ENCODE peak calls at places on chromosomes 11 and 22, in seven cellular contexts. One of them, this sample, is unnamed.

GRCh38 chr11:31702966-31703365 is 108.2 kb downstream of the PAX6 start:
- DNase-seq in fibroblast of lung: peak
- DNase-seq in activated CD4-positive, alpha-beta T cell treated with anti-CD3 and anti-CD28 coated beads for 48 hours: no peak
- DNase-seq in A172: no peak
- DNase-seq in GM19239: no peak
- DNase-seq in 8988T: no peak
- DNase-seq in cardiac muscle cell: no peak
- DNase-seq in this sample: no peak

GRCh38 chr11:96524475-96524874 is 134.7 kb downstream of the JRKL start:
- DNase-seq in fibroblast of lung: peak
- DNase-seq in activated CD4-positive, alpha-beta T cell treated with anti-CD3 and anti-CD28 coated beads for 48 hours: no peak
- DNase-seq in A172: no peak
- DNase-seq in GM19239: no peak
- DNase-seq in 8988T: no peak
- DNase-seq in cardiac muscle cell: peak
- DNase-seq in this sample: peak

GRCh38 chr11:103322861-103323260 is 213.6 kb downstream of the DYNC2H1 start:
- DNase-seq in fibroblast of lung: peak
- DNase-seq in activated CD4-positive, alpha-beta T cell treated with anti-CD3 and anti-CD28 coated beads for 48 hours: no peak
- DNase-seq in A172: no peak
- DNase-seq in GM19239: no peak
- DNase-seq in 8988T: no peak
- DNase-seq in cardiac muscle cell: no peak
- DNase-seq in this sample: no peak

GRCh38 chr11:23502821-23503220 is 642.5 kb upstream of the CCDC179 start:
- DNase-seq in fibroblast of lung: peak
- DNase-seq in activated CD4-positive, alpha-beta T cell treated with anti-CD3 and anti-CD28 coated beads for 48 hours: no peak
- DNase-seq in A172: no peak
- DNase-seq in GM19239: no peak
- DNase-seq in 8988T: no peak
- DNase-seq in cardiac muscle cell: no peak
- DNase-seq in this sample: no peak

GRCh38 chr22:48451891-48452290 is 1375.8 kb downstream of the BRD1 start:
- DNase-seq in fibroblast of lung: no peak
- DNase-seq in activated CD4-positive, alpha-beta T cell treated with anti-CD3 and anti-CD28 coated beads for 48 hours: no peak
- DNase-seq in A172: no peak
- DNase-seq in GM19239: no peak
- DNase-seq in 8988T: no peak
- DNase-seq in cardiac muscle cell: no peak
- DNase-seq in this sample: no peak

GRCh38 chr22:17939579-17939978 is 84.8 kb downstream of the MICAL3 start:
- DNase-seq in fibroblast of lung: no peak
- DNase-seq in activated CD4-positive, alpha-beta T cell treated with anti-CD3 and anti-CD28 coated beads for 48 hours: no peak
- DNase-seq in A172: no peak
- DNase-seq in GM19239: no peak
- DNase-seq in 8988T: no peak
- DNase-seq in cardiac muscle cell: no peak
- DNase-seq in this sample: no peak

GRCh38 chr22:37968452-37969251 is 15.2 kb downstream of the POLR2F start:
- DNase-seq in fibroblast of lung: no peak
- DNase-seq in activated CD4-positive, alpha-beta T cell treated with anti-CD3 and anti-CD28 coated beads for 48 hours: no peak
- DNase-seq in A172: no peak
- DNase-seq in GM19239: no peak
- DNase-seq in 8988T: no peak
- DNase-seq in cardiac muscle cell: no peak
- DNase-seq in this sample: no peak

GRCh38 chr11:114738954-114739353 is 60.6 kb downstream of the NXPE2 start:
- DNase-seq in fibroblast of lung: peak
- DNase-seq in activated CD4-positive, alpha-beta T cell treated with anti-CD3 and anti-CD28 coated beads for 48 hours: peak
- DNase-seq in A172: peak
- DNase-seq in GM19239: peak
- DNase-seq in 8988T: no peak
- DNase-seq in cardiac muscle cell: peak
- DNase-seq in this sample: peak

GRCh38 chr11:34425863-34426262 is 12.9 kb upstream of the CAT start:
- DNase-seq in fibroblast of lung: no peak
- DNase-seq in activated CD4-positive, alpha-beta T cell treated with anti-CD3 and anti-CD28 coated beads for 48 hours: no peak
- DNase-seq in A172: peak
- DNase-seq in GM19239: no peak
- DNase-seq in 8988T: no peak
- DNase-seq in cardiac muscle cell: no peak
- DNase-seq in this sample: no peak

GRCh38 chr11:34174411-34175041 is 69.1 kb downstream of the NAT10 start:
- DNase-seq in fibroblast of lung: peak
- DNase-seq in activated CD4-positive, alpha-beta T cell treated with anti-CD3 and anti-CD28 coated beads for 48 hours: peak
- DNase-seq in A172: peak
- DNase-seq in GM19239: peak
- DNase-seq in 8988T: peak
- DNase-seq in cardiac muscle cell: peak
- DNase-seq in this sample: peak

GRCh38 chr22:17897411-17897810 is 123.1 kb upstream of the BID start:
- DNase-seq in fibroblast of lung: no peak
- DNase-seq in activated CD4-positive, alpha-beta T cell treated with anti-CD3 and anti-CD28 coated beads for 48 hours: no peak
- DNase-seq in A172: no peak
- DNase-seq in GM19239: no peak
- DNase-seq in 8988T: no peak
- DNase-seq in cardiac muscle cell: no peak
- DNase-seq in this sample: no peak

GRCh38 chr11:7442588-7443215 is 42.6 kb upstream of the OLFML1 start:
- DNase-seq in fibroblast of lung: peak
- DNase-seq in activated CD4-positive, alpha-beta T cell treated with anti-CD3 and anti-CD28 coated beads for 48 hours: peak
- DNase-seq in A172: peak
- DNase-seq in GM19239: peak
- DNase-seq in 8988T: peak
- DNase-seq in cardiac muscle cell: peak
- DNase-seq in this sample: peak

GRCh38 chr11:93051181-93051580 is 81.7 kb downstream of the MTNR1B start:
- DNase-seq in fibroblast of lung: peak
- DNase-seq in activated CD4-positive, alpha-beta T cell treated with anti-CD3 and anti-CD28 coated beads for 48 hours: no peak
- DNase-seq in A172: no peak
- DNase-seq in GM19239: no peak
- DNase-seq in 8988T: no peak
- DNase-seq in cardiac muscle cell: no peak
- DNase-seq in this sample: no peak

GRCh38 chr11:79182794-79183193 is 258.0 kb downstream of the TENM4 start:
- DNase-seq in fibroblast of lung: peak
- DNase-seq in activated CD4-positive, alpha-beta T cell treated with anti-CD3 and anti-CD28 coated beads for 48 hours: no peak
- DNase-seq in A172: no peak
- DNase-seq in GM19239: no peak
- DNase-seq in 8988T: no peak
- DNase-seq in cardiac muscle cell: no peak
- DNase-seq in this sample: no peak

GRCh38 chr22:31738566-31738965 is 11.4 kb downstream of the PRR14L start:
- DNase-seq in fibroblast of lung: no peak
- DNase-seq in activated CD4-positive, alpha-beta T cell treated with anti-CD3 and anti-CD28 coated beads for 48 hours: no peak
- DNase-seq in A172: no peak
- DNase-seq in GM19239: no peak
- DNase-seq in 8988T: no peak
- DNase-seq in cardiac muscle cell: no peak
- DNase-seq in this sample: no peak

GRCh38 chr11:12249590-12250260 is 127.6 kb upstream of the PARVA start:
- DNase-seq in fibroblast of lung: no peak
- DNase-seq in activated CD4-positive, alpha-beta T cell treated with anti-CD3 and anti-CD28 coated beads for 48 hours: no peak
- DNase-seq in A172: no peak
- DNase-seq in GM19239: no peak
- DNase-seq in 8988T: no peak
- DNase-seq in cardiac muscle cell: no peak
- DNase-seq in this sample: peak

GRCh38 chr11:103744496-103745153 is 291.8 kb upstream of the DDI1 start:
- DNase-seq in fibroblast of lung: no peak
- DNase-seq in activated CD4-positive, alpha-beta T cell treated with anti-CD3 and anti-CD28 coated beads for 48 hours: no peak
- DNase-seq in A172: no peak
- DNase-seq in GM19239: no peak
- DNase-seq in 8988T: no peak
- DNase-seq in cardiac muscle cell: no peak
- DNase-seq in this sample: no peak

GRCh38 chr11:70503201-70503877 is 105.0 kb downstream of the CTTN start:
- DNase-seq in fibroblast of lung: no peak
- DNase-seq in activated CD4-positive, alpha-beta T cell treated with anti-CD3 and anti-CD28 coated beads for 48 hours: no peak
- DNase-seq in A172: no peak
- DNase-seq in GM19239: no peak
- DNase-seq in 8988T: no peak
- DNase-seq in cardiac muscle cell: no peak
- DNase-seq in this sample: no peak

GRCh38 chr22:20186183-20186870 is 35.5 kb upstream of the CCDC188 start:
- DNase-seq in fibroblast of lung: no peak
- DNase-seq in activated CD4-positive, alpha-beta T cell treated with anti-CD3 and anti-CD28 coated beads for 48 hours: no peak
- DNase-seq in A172: no peak
- DNase-seq in GM19239: no peak
- DNase-seq in 8988T: peak
- DNase-seq in cardiac muscle cell: no peak
- DNase-seq in this sample: no peak

GRCh38 chr11:111395749-111396148 is 16.7 kb upstream of the POU2AF1 start:
- DNase-seq in fibroblast of lung: no peak
- DNase-seq in activated CD4-positive, alpha-beta T cell treated with anti-CD3 and anti-CD28 coated beads for 48 hours: no peak
- DNase-seq in A172: no peak
- DNase-seq in GM19239: no peak
- DNase-seq in 8988T: no peak
- DNase-seq in cardiac muscle cell: no peak
- DNase-seq in this sample: no peak

GRCh38 chr11:80733776-80734175 is 1292.9 kb upstream of the TENM4 start:
- DNase-seq in fibroblast of lung: no peak
- DNase-seq in activated CD4-positive, alpha-beta T cell treated with anti-CD3 and anti-CD28 coated beads for 48 hours: no peak
- DNase-seq in A172: no peak
- DNase-seq in GM19239: no peak
- DNase-seq in 8988T: no peak
- DNase-seq in cardiac muscle cell: no peak
- DNase-seq in this sample: no peak

GRCh38 chr11:46120711-46121327 is 435 bp downstream of the PHF21A start:
- DNase-seq in fibroblast of lung: no peak
- DNase-seq in activated CD4-positive, alpha-beta T cell treated with anti-CD3 and anti-CD28 coated beads for 48 hours: peak
- DNase-seq in A172: peak
- DNase-seq in GM19239: no peak
- DNase-seq in 8988T: peak
- DNase-seq in cardiac muscle cell: peak
- DNase-seq in this sample: peak

GRCh38 chr11:69640995-69641581 is at the start of gene CCND1:
- DNase-seq in fibroblast of lung: peak
- DNase-seq in activated CD4-positive, alpha-beta T cell treated with anti-CD3 and anti-CD28 coated beads for 48 hours: peak
- DNase-seq in A172: peak
- DNase-seq in GM19239: peak
- DNase-seq in 8988T: peak
- DNase-seq in cardiac muscle cell: peak
- DNase-seq in this sample: peak

GRCh38 chr11:1825039-1825740 is 9.6 kb upstream of the SYT8 start:
- DNase-seq in fibroblast of lung: no peak
- DNase-seq in activated CD4-positive, alpha-beta T cell treated with anti-CD3 and anti-CD28 coated beads for 48 hours: peak
- DNase-seq in A172: no peak
- DNase-seq in GM19239: no peak
- DNase-seq in 8988T: no peak
- DNase-seq in cardiac muscle cell: peak
- DNase-seq in this sample: peak

GRCh38 chr11:78156081-78156844 is 16.8 kb upstream of the ALG8 start:
- DNase-seq in fibroblast of lung: no peak
- DNase-seq in activated CD4-positive, alpha-beta T cell treated with anti-CD3 and anti-CD28 coated beads for 48 hours: no peak
- DNase-seq in A172: no peak
- DNase-seq in GM19239: no peak
- DNase-seq in 8988T: no peak
- DNase-seq in cardiac muscle cell: no peak
- DNase-seq in this sample: no peak

GRCh38 chr11:118790357-118791014 is 478 bp downstream of the DDX6 start:
- DNase-seq in fibroblast of lung: peak
- DNase-seq in activated CD4-positive, alpha-beta T cell treated with anti-CD3 and anti-CD28 coated beads for 48 hours: peak
- DNase-seq in A172: peak
- DNase-seq in GM19239: no peak
- DNase-seq in 8988T: peak
- DNase-seq in cardiac muscle cell: peak
- DNase-seq in this sample: peak

GRCh38 chr11:132234878-132235277 is 864.5 kb downstream of the NTM start:
- DNase-seq in fibroblast of lung: peak
- DNase-seq in activated CD4-positive, alpha-beta T cell treated with anti-CD3 and anti-CD28 coated beads for 48 hours: no peak
- DNase-seq in A172: no peak
- DNase-seq in GM19239: no peak
- DNase-seq in 8988T: no peak
- DNase-seq in cardiac muscle cell: no peak
- DNase-seq in this sample: no peak

GRCh38 chr11:65501530-65502273 is 2.9 kb downstream of the MALAT1 start:
- DNase-seq in fibroblast of lung: peak
- DNase-seq in activated CD4-positive, alpha-beta T cell treated with anti-CD3 and anti-CD28 coated beads for 48 hours: no peak
- DNase-seq in A172: peak
- DNase-seq in GM19239: no peak
- DNase-seq in 8988T: no peak
- DNase-seq in cardiac muscle cell: no peak
- DNase-seq in this sample: peak

GRCh38 chr22:41369089-41369745 is 12.5 kb upstream of the TEF start:
- DNase-seq in fibroblast of lung: no peak
- DNase-seq in activated CD4-positive, alpha-beta T cell treated with anti-CD3 and anti-CD28 coated beads for 48 hours: no peak
- DNase-seq in A172: no peak
- DNase-seq in GM19239: no peak
- DNase-seq in 8988T: no peak
- DNase-seq in cardiac muscle cell: no peak
- DNase-seq in this sample: no peak

GRCh38 chr22:17719911-17720310 is 54.4 kb downstream of the BID start:
- DNase-seq in fibroblast of lung: no peak
- DNase-seq in activated CD4-positive, alpha-beta T cell treated with anti-CD3 and anti-CD28 coated beads for 48 hours: no peak
- DNase-seq in A172: no peak
- DNase-seq in GM19239: no peak
- DNase-seq in 8988T: no peak
- DNase-seq in cardiac muscle cell: no peak
- DNase-seq in this sample: no peak

GRCh38 chr22:36864454-36865215 is 3.8 kb downstream of the NCF4 start:
- DNase-seq in fibroblast of lung: no peak
- DNase-seq in activated CD4-positive, alpha-beta T cell treated with anti-CD3 and anti-CD28 coated beads for 48 hours: no peak
- DNase-seq in A172: no peak
- DNase-seq in GM19239: no peak
- DNase-seq in 8988T: no peak
- DNase-seq in cardiac muscle cell: no peak
- DNase-seq in this sample: no peak

GRCh38 chr11:55773138-55773537 is at the start of gene OR5D13:
- DNase-seq in fibroblast of lung: no peak
- DNase-seq in activated CD4-positive, alpha-beta T cell treated with anti-CD3 and anti-CD28 coated beads for 48 hours: no peak
- DNase-seq in A172: no peak
- DNase-seq in GM19239: no peak
- DNase-seq in 8988T: no peak
- DNase-seq in cardiac muscle cell: no peak
- DNase-seq in this sample: no peak

GRCh38 chr22:41367039-41367679 is 14.6 kb upstream of the TEF start:
- DNase-seq in fibroblast of lung: peak
- DNase-seq in activated CD4-positive, alpha-beta T cell treated with anti-CD3 and anti-CD28 coated beads for 48 hours: peak
- DNase-seq in A172: peak
- DNase-seq in GM19239: no peak
- DNase-seq in 8988T: no peak
- DNase-seq in cardiac muscle cell: peak
- DNase-seq in this sample: peak

GRCh38 chr11:117884994-117885393 is 8.5 kb upstream of the FXYD6 start:
- DNase-seq in fibroblast of lung: peak
- DNase-seq in activated CD4-positive, alpha-beta T cell treated with anti-CD3 and anti-CD28 coated beads for 48 hours: peak
- DNase-seq in A172: no peak
- DNase-seq in GM19239: no peak
- DNase-seq in 8988T: no peak
- DNase-seq in cardiac muscle cell: no peak
- DNase-seq in this sample: no peak

GRCh38 chr22:20205964-20206708 is 55.3 kb upstream of the CCDC188 start:
- DNase-seq in fibroblast of lung: peak
- DNase-seq in activated CD4-positive, alpha-beta T cell treated with anti-CD3 and anti-CD28 coated beads for 48 hours: peak
- DNase-seq in A172: peak
- DNase-seq in GM19239: peak
- DNase-seq in 8988T: peak
- DNase-seq in cardiac muscle cell: peak
- DNase-seq in this sample: peak

GRCh38 chr11:22459053-22459452 is 120.9 kb downstream of the SLC17A6 start:
- DNase-seq in fibroblast of lung: peak
- DNase-seq in activated CD4-positive, alpha-beta T cell treated with anti-CD3 and anti-CD28 coated beads for 48 hours: no peak
- DNase-seq in A172: peak
- DNase-seq in GM19239: no peak
- DNase-seq in 8988T: no peak
- DNase-seq in cardiac muscle cell: no peak
- DNase-seq in this sample: peak

This sample was measured in HT-29.